ENCODE peak calls at places on chromosomes 12 and 14, in nine cellular contexts. One of them, this sample, is unnamed.

GRCh38 chr12:45339035-45339434 is 123.1 kb downstream of the ANO6 start:
- DNase-seq in lower leg skin: no peak
- DNase-seq in IMR-90: no peak
- DNase-seq in A549: no peak
- DNase-seq in breast epithelium: no peak
- DNase-seq in tibial nerve: no peak
- DNase-seq in GM12878: no peak
- DNase-seq in ovary: no peak
- DNase-seq in spleen: no peak
- DNase-seq in this sample: no peak

GRCh38 chr14:37093364-37093763 is 79.0 kb downstream of the SLC25A21 start:
- DNase-seq in lower leg skin: no peak
- DNase-seq in IMR-90: no peak
- DNase-seq in A549: no peak
- DNase-seq in breast epithelium: no peak
- DNase-seq in tibial nerve: no peak
- DNase-seq in GM12878: no peak
- DNase-seq in ovary: no peak
- DNase-seq in spleen: no peak
- DNase-seq in this sample: no peak

GRCh38 chr12:42322567-42322966 is 3.3 kb downstream of the ZCRB1 start:
- DNase-seq in lower leg skin: no peak
- DNase-seq in IMR-90: no peak
- DNase-seq in A549: no peak
- DNase-seq in breast epithelium: no peak
- DNase-seq in tibial nerve: no peak
- DNase-seq in GM12878: no peak
- DNase-seq in ovary: no peak
- DNase-seq in spleen: no peak
- DNase-seq in this sample: no peak

GRCh38 chr12:100077367-100077766 is 65.3 kb downstream of the BLTP3B start:
- DNase-seq in lower leg skin: no peak
- DNase-seq in IMR-90: no peak
- DNase-seq in A549: peak; percentile 21
- DNase-seq in breast epithelium: no peak
- DNase-seq in tibial nerve: no peak
- DNase-seq in GM12878: no peak
- DNase-seq in ovary: no peak
- DNase-seq in spleen: no peak
- DNase-seq in this sample: no peak

GRCh38 chr12:54016478-54016964 is 7.7 kb downstream of the HOXC8 start:
- DNase-seq in lower leg skin: peak; percentile 73
- DNase-seq in IMR-90: peak; percentile 11
- DNase-seq in A549: peak; percentile 84
- DNase-seq in breast epithelium: no peak
- DNase-seq in tibial nerve: no peak
- DNase-seq in GM12878: no peak
- DNase-seq in ovary: peak; percentile 62
- DNase-seq in spleen: no peak
- DNase-seq in this sample: no peak

GRCh38 chr14:81990312-81990761 is 456.7 kb upstream of the SEL1L start:
- DNase-seq in lower leg skin: peak; percentile 40
- DNase-seq in IMR-90: peak; percentile 45
- DNase-seq in A549: peak; percentile 52
- DNase-seq in breast epithelium: no peak
- DNase-seq in tibial nerve: no peak
- DNase-seq in GM12878: peak; percentile 16
- DNase-seq in ovary: peak; percentile 23
- DNase-seq in spleen: no peak
- DNase-seq in this sample: no peak

GRCh38 chr14:36700656-36701055 is 39.0 kb downstream of the PAX9 start:
- DNase-seq in lower leg skin: no peak
- DNase-seq in IMR-90: no peak
- DNase-seq in A549: no peak
- DNase-seq in breast epithelium: no peak
- DNase-seq in tibial nerve: no peak
- DNase-seq in GM12878: no peak
- DNase-seq in ovary: no peak
- DNase-seq in spleen: no peak
- DNase-seq in this sample: no peak

GRCh38 chr12:53939141-53940108 is 794 bp downstream of the HOXC13 start:
- DNase-seq in lower leg skin: no peak
- DNase-seq in IMR-90: no peak
- DNase-seq in A549: peak; percentile 30
- DNase-seq in breast epithelium: no peak
- DNase-seq in tibial nerve: no peak
- DNase-seq in GM12878: no peak
- DNase-seq in ovary: no peak
- DNase-seq in spleen: no peak
- DNase-seq in this sample: no peak

GRCh38 chr12:116068371-116068770 is 209.1 kb downstream of the MED13L start:
- DNase-seq in lower leg skin: no peak
- DNase-seq in IMR-90: no peak
- DNase-seq in A549: no peak
- DNase-seq in breast epithelium: no peak
- DNase-seq in tibial nerve: no peak
- DNase-seq in GM12878: no peak
- DNase-seq in ovary: no peak
- DNase-seq in spleen: no peak
- DNase-seq in this sample: no peak

GRCh38 chr12:53735556-53735955 is 8.3 kb upstream of the CALCOCO1 start:
- DNase-seq in lower leg skin: no peak
- DNase-seq in IMR-90: no peak
- DNase-seq in A549: no peak
- DNase-seq in breast epithelium: no peak
- DNase-seq in tibial nerve: no peak
- DNase-seq in GM12878: no peak
- DNase-seq in ovary: no peak
- DNase-seq in spleen: no peak
- DNase-seq in this sample: peak; percentile 64

GRCh38 chr12:50986961-50987737 is 34.8 kb downstream of the HIGD1C start:
- DNase-seq in lower leg skin: peak; percentile 54
- DNase-seq in IMR-90: peak; percentile 72
- DNase-seq in A549: peak; percentile 60
- DNase-seq in breast epithelium: no peak
- DNase-seq in tibial nerve: no peak
- DNase-seq in GM12878: no peak
- DNase-seq in ovary: peak; percentile 32
- DNase-seq in spleen: no peak
- DNase-seq in this sample: peak; percentile 49

GRCh38 chr14:75096959-75097358 is 27.5 kb downstream of the ZC2HC1C start:
- DNase-seq in lower leg skin: no peak
- DNase-seq in IMR-90: no peak
- DNase-seq in A549: no peak
- DNase-seq in breast epithelium: no peak
- DNase-seq in tibial nerve: no peak
- DNase-seq in GM12878: no peak
- DNase-seq in ovary: no peak
- DNase-seq in spleen: no peak
- DNase-seq in this sample: peak; percentile 5

GRCh38 chr12:49476091-49476490 is 62.7 kb upstream of the KCNH3 start:
- DNase-seq in lower leg skin: no peak
- DNase-seq in IMR-90: no peak
- DNase-seq in A549: no peak
- DNase-seq in breast epithelium: no peak
- DNase-seq in tibial nerve: no peak
- DNase-seq in GM12878: no peak
- DNase-seq in ovary: no peak
- DNase-seq in spleen: no peak
- DNase-seq in this sample: no peak

GRCh38 chr14:25882899-25883298 is 714.9 kb downstream of the NOVA1 start:
- DNase-seq in lower leg skin: no peak
- DNase-seq in IMR-90: no peak
- DNase-seq in A549: no peak
- DNase-seq in breast epithelium: no peak
- DNase-seq in tibial nerve: no peak
- DNase-seq in GM12878: no peak
- DNase-seq in ovary: no peak
- DNase-seq in spleen: no peak
- DNase-seq in this sample: no peak

GRCh38 chr12:49636979-49637378 is 13.6 kb downstream of the PRPF40B start:
- DNase-seq in lower leg skin: peak; percentile 40
- DNase-seq in IMR-90: peak; percentile 68
- DNase-seq in A549: peak; percentile 67
- DNase-seq in breast epithelium: no peak
- DNase-seq in tibial nerve: no peak
- DNase-seq in GM12878: no peak
- DNase-seq in ovary: peak; percentile 69
- DNase-seq in spleen: no peak
- DNase-seq in this sample: peak; percentile 14

GRCh38 chr12:32183646-32184045 is 77.0 kb downstream of the BICD1 start:
- DNase-seq in lower leg skin: no peak
- DNase-seq in IMR-90: peak; percentile 15
- DNase-seq in A549: peak; percentile 59
- DNase-seq in breast epithelium: no peak
- DNase-seq in tibial nerve: no peak
- DNase-seq in GM12878: no peak
- DNase-seq in ovary: no peak
- DNase-seq in spleen: no peak
- DNase-seq in this sample: no peak

GRCh38 chr14:101007765-101008164 is 104.2 kb upstream of the RTL1 start:
- DNase-seq in lower leg skin: no peak
- DNase-seq in IMR-90: no peak
- DNase-seq in A549: no peak
- DNase-seq in breast epithelium: no peak
- DNase-seq in tibial nerve: no peak
- DNase-seq in GM12878: no peak
- DNase-seq in ovary: no peak
- DNase-seq in spleen: peak; percentile 24
- DNase-seq in this sample: no peak

GRCh38 chr12:103924761-103925641 is 5.2 kb upstream of the HSP90B1 start:
- DNase-seq in lower leg skin: no peak
- DNase-seq in IMR-90: peak; percentile 88
- DNase-seq in A549: peak; percentile 24
- DNase-seq in breast epithelium: no peak
- DNase-seq in tibial nerve: no peak
- DNase-seq in GM12878: peak; percentile 96
- DNase-seq in ovary: no peak
- DNase-seq in spleen: no peak
- DNase-seq in this sample: peak; percentile 38

GRCh38 chr12:57726884-57727757 is 11.4 kb downstream of the AGAP2 start:
- DNase-seq in lower leg skin: peak; percentile 19
- DNase-seq in IMR-90: no peak
- DNase-seq in A549: no peak
- DNase-seq in breast epithelium: no peak
- DNase-seq in tibial nerve: no peak
- DNase-seq in GM12878: no peak
- DNase-seq in ovary: no peak
- DNase-seq in spleen: no peak
- DNase-seq in this sample: no peak

GRCh38 chr12:7128681-7129593 is at the start of gene RBP5:
- DNase-seq in lower leg skin: no peak
- DNase-seq in IMR-90: no peak
- DNase-seq in A549: no peak
- DNase-seq in breast epithelium: no peak
- DNase-seq in tibial nerve: no peak
- DNase-seq in GM12878: no peak
- DNase-seq in ovary: peak; percentile 74
- DNase-seq in spleen: peak; percentile 77
- DNase-seq in this sample: no peak
- TF ChIP-seq POLR2A in lower leg skin: no peak
- TF ChIP-seq POLR2A in IMR-90: no peak
- TF ChIP-seq POLR2A in A549: no peak
- TF ChIP-seq POLR2A in breast epithelium: no peak
- TF ChIP-seq POLR2A in tibial nerve: no peak
- TF ChIP-seq POLR2A in GM12878: no peak
- TF ChIP-seq POLR2A in ovary: no peak
- TF ChIP-seq POLR2A in spleen: no peak
- TF ChIP-seq POLR2A in this sample: no peak

DNA sequence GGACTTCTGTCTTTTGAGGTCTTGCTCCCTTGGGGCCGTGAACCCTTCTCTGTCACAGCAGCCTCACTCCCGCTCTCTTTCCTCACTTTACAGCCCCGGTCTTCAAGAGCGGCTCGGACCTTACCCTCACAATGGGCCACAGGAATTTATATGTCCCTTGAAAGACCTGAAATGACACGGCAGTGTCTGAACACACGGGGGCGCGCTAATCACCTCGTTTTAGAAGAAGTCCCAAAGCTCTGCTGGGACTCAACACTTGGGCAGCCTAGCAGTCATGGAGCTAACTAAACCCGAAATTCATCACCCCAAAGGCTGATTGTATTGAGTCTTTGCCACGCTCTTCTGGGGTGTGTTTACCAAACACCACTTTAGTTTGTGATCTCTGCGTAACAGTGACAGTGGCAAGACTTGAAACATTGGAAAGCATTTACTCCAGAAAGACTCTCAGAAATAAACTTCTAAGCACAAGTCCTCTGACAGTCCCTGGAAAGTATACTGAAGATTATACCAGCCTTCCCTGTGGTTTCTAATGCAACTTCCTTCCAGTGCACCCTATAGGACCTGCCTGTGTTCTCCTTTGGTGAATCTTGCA is 29.0 kb downstream of the SERPINA11 start:
- DNase-seq in lower leg skin: peak; percentile 48
- DNase-seq in IMR-90: peak; percentile 59
- DNase-seq in A549: peak; percentile 75
- DNase-seq in breast epithelium: peak; percentile 68
- DNase-seq in tibial nerve: peak; percentile 49
- DNase-seq in GM12878: peak; percentile 24
- DNase-seq in ovary: peak; percentile 47
- DNase-seq in spleen: peak; percentile 84
- DNase-seq in this sample: peak; percentile 6
- TF ChIP-seq CTCF in lower leg skin: no peak
- TF ChIP-seq CTCF in IMR-90: peak; percentile 66
- TF ChIP-seq CTCF in A549: peak; percentile 65
- TF ChIP-seq CTCF in breast epithelium: no peak
- TF ChIP-seq CTCF in tibial nerve: peak; percentile 36
- TF ChIP-seq CTCF in GM12878: peak; percentile 69
- TF ChIP-seq CTCF in ovary: no peak
- TF ChIP-seq CTCF in spleen: peak; percentile 24
- TF ChIP-seq CTCF in this sample: peak; percentile 47

DNA sequence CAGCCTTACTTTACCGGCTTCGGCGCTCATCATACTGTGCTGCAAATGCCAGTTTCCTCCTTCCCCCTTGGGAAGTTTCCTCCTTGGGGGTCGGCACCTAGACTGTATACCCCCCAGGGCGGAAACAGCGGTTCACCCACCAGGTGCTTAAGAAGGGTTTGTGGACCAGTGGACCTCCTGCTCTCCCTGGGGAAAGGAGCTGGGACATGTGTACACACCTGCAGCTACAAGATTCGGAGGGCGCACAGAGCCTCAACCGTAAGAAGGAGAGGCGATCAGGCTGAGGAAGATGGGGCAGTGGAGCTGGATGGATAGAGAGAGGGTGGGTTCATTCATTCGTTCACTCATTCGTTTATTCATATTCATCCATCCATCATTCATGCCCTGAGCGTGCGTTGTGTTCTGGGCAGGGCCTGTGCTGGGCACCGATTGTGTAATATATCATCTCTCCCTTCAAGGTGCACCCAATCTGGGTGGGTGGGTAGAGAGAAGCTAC is 717 bp upstream of the ZNF839 start:
- DNase-seq in lower leg skin: no peak
- DNase-seq in IMR-90: no peak
- DNase-seq in A549: no peak
- DNase-seq in breast epithelium: no peak
- DNase-seq in tibial nerve: no peak
- DNase-seq in GM12878: no peak
- DNase-seq in ovary: peak; percentile 50
- DNase-seq in spleen: peak; percentile 79
- DNase-seq in this sample: no peak
- H3K4me3 ChIP-seq in lower leg skin: peak overlapping the region; percentile 51
- H3K4me3 ChIP-seq in IMR-90: peak overlapping the region; percentile 78
- H3K4me3 ChIP-seq in A549: peak overlapping the region; percentile 94
- H3K4me3 ChIP-seq in breast epithelium: peak overlapping the region; percentile 73
- H3K4me3 ChIP-seq in tibial nerve: peak overlapping the region; percentile 88
- H3K4me3 ChIP-seq in GM12878: peak overlapping the region; percentile 92
- H3K4me3 ChIP-seq in ovary: peak overlapping the region; percentile 56
- H3K4me3 ChIP-seq in spleen: peak overlapping the region; percentile 68
- H3K4me3 ChIP-seq in this sample: peak overlapping the region; percentile 72

GRCh38 chr12:1435456-1435855 is 158.9 kb downstream of the FBXL14 start:
- DNase-seq in lower leg skin: no peak
- DNase-seq in IMR-90: peak; percentile 53
- DNase-seq in A549: no peak
- DNase-seq in breast epithelium: no peak
- DNase-seq in tibial nerve: no peak
- DNase-seq in GM12878: no peak
- DNase-seq in ovary: no peak
- DNase-seq in spleen: no peak
- DNase-seq in this sample: no peak
- TF ChIP-seq POLR2A in lower leg skin: no peak
- TF ChIP-seq POLR2A in IMR-90: no peak
- TF ChIP-seq POLR2A in A549: no peak
- TF ChIP-seq POLR2A in breast epithelium: no peak
- TF ChIP-seq POLR2A in tibial nerve: no peak
- TF ChIP-seq POLR2A in GM12878: no peak
- TF ChIP-seq POLR2A in ovary: no peak
- TF ChIP-seq POLR2A in spleen: no peak
- TF ChIP-seq POLR2A in this sample: no peak